ENCODE peak calls at places on chromosome 15, in nine cellular contexts. F, X, J, A, E, Z, K, H and S are unnamed samples.

GRCh38 chr15:31328999-31329639 is 2.5 kb downstream of the KLF13 start:
- DNase-seq in F (no peak), X (no peak), J (no peak), A (no peak), E (no peak), Z (no peak), K (peak; percentile 59), H (peak; percentile 28), S (no peak)

GRCh38 chr15:74378853-74379252 is 11.4 kb upstream of the CYP11A1 start:
- DNase-seq in F (no peak), X (no peak), J (no peak), A (no peak), E (no peak), Z (no peak), K (no peak), H (no peak), S (no peak)

GRCh38 chr15:89812126-89812846 is 2.4 kb downstream of the ANPEP start:
- DNase-seq in F (no peak), X (no peak), J (no peak), A (no peak), E (no peak), Z (no peak), K (no peak), H (no peak), S (no peak)

GRCh38 chr15:58852347-58852746 is 81.1 kb downstream of the SLTM start:
- DNase-seq in F (no peak), X (no peak), J (no peak), A (no peak), E (no peak), Z (no peak), K (no peak), H (no peak), S (no peak)

GRCh38 chr15:87498545-87498944 is 758.0 kb downstream of the NTRK3 start:
- DNase-seq in F (no peak), X (no peak), J (peak; percentile 16), A (no peak), E (no peak), Z (no peak), K (no peak), H (no peak), S (no peak)

GRCh38 chr15:29435811-29436210 is 166.2 kb upstream of the NSMCE3 start:
- DNase-seq in F (no peak), X (no peak), J (peak; percentile 10), A (no peak), E (no peak), Z (no peak), K (no peak), H (no peak), S (no peak)

GRCh38 chr15:78035319-78035718 is 42.2 kb downstream of the TBC1D2B start:
- DNase-seq in F (no peak), X (no peak), J (no peak), A (no peak), E (no peak), Z (no peak), K (no peak), H (no peak), S (no peak)

GRCh38 chr15:58696740-58697139 is 52.8 kb downstream of the ADAM10 start:
- DNase-seq in F (no peak), X (no peak), J (no peak), A (no peak), E (no peak), Z (no peak), K (no peak), H (no peak), S (no peak)

GRCh38 chr15:90294601-90295269 is 29.3 kb downstream of the NGRN start:
- DNase-seq in F (no peak), X (no peak), J (no peak), A (no peak), E (no peak), Z (no peak), K (no peak), H (peak; percentile 77), S (no peak)

GRCh38 chr15:49255966-49256759 is 86.1 kb downstream of the GALK2 start:
- DNase-seq in F (no peak), X (no peak), J (no peak), A (no peak), E (no peak), Z (no peak), K (no peak), H (peak; percentile 49), S (peak; percentile 35)

GRCh38 chr15:34789326-34789725 is 6.0 kb downstream of the ACTC1 start:
- DNase-seq in F (no peak), X (no peak), J (no peak), A (no peak), E (no peak), Z (no peak), K (no peak), H (no peak), S (no peak)

GRCh38 chr15:43209059-43209824 is 11.6 kb downstream of the EPB42 start:
- DNase-seq in F (no peak), X (no peak), J (no peak), A (no peak), E (no peak), Z (no peak), K (no peak), H (no peak), S (no peak)

GRCh38 chr15:46304320-46304719 is 669.5 kb downstream of the SQOR start:
- DNase-seq in F (no peak), X (no peak), J (no peak), A (no peak), E (no peak), Z (no peak), K (no peak), H (peak; percentile 8), S (no peak)

GRCh38 chr15:87287156-87287555 is 969.4 kb downstream of the NTRK3 start:
- DNase-seq in F (peak; percentile 72), X (no peak), J (peak; percentile 79), A (no peak), E (no peak), Z (no peak), K (no peak), H (no peak), S (no peak)

GRCh38 chr15:40809051-40809450 is 1.8 kb upstream of the DNAJC17 start:
- DNase-seq in F (no peak), X (no peak), J (no peak), A (no peak), E (no peak), Z (no peak), K (no peak), H (no peak), S (no peak)

GRCh38 chr15:57698243-57698642 is 8.3 kb upstream of the POLR2M start:
- DNase-seq in F (no peak), X (no peak), J (no peak), A (no peak), E (no peak), Z (no peak), K (no peak), H (no peak), S (no peak)

GRCh38 chr15:91853501-91853967 is at the start of gene SLCO3A1:
- DNase-seq in F (no peak), X (peak; percentile 44), J (no peak), A (peak; percentile 80), E (no peak), Z (peak; percentile 45), K (peak; percentile 79), H (peak; percentile 64), S (no peak)

GRCh38 chr15:70156781-70157261 is 59.1 kb upstream of the TLE3 start:
- DNase-seq in F (no peak), X (peak; percentile 20), J (no peak), A (peak; percentile 16), E (no peak), Z (no peak), K (peak; percentile 73), H (peak; percentile 36), S (no peak)

GRCh38 chr15:96947830-96948229 is 617.3 kb downstream of the NR2F2 start:
- DNase-seq in F (no peak), X (no peak), J (no peak), A (no peak), E (no peak), Z (no peak), K (no peak), H (no peak), S (no peak)

GRCh38 chr15:74790080-74790916 is 8.4 kb downstream of the CSK start:
- DNase-seq in F (no peak), X (peak; percentile 78), J (no peak), A (peak; percentile 75), E (peak; percentile 69), Z (no peak), K (peak; percentile 92), H (no peak), S (no peak)

GRCh38 chr15:34837246-34838016 is 42.1 kb upstream of the ACTC1 start:
- DNase-seq in F (peak; percentile 25), X (no peak), J (no peak), A (no peak), E (no peak), Z (no peak), K (no peak), H (no peak), S (no peak)

GRCh38 chr15:55894406-55894965 is 98.9 kb downstream of the NEDD4 start:
- DNase-seq in F (no peak), X (no peak), J (no peak), A (no peak), E (no peak), Z (no peak), K (no peak), H (no peak), S (no peak)

GRCh38 chr15:35330921-35331320 is 215.0 kb downstream of the DPH6 start:
- DNase-seq in F (no peak), X (no peak), J (no peak), A (no peak), E (no peak), Z (no peak), K (no peak), H (no peak), S (no peak)

GRCh38 chr15:62887113-62887570 is 155.4 kb upstream of the TPM1 start:
- DNase-seq in F (no peak), X (no peak), J (no peak), A (peak; percentile 21), E (no peak), Z (no peak), K (no peak), H (peak; percentile 5), S (no peak)

GRCh38 chr15:27449940-27450339 is 479.0 kb downstream of the GABRG3 start:
- DNase-seq in F (no peak), X (peak; percentile 47), J (no peak), A (no peak), E (no peak), Z (no peak), K (no peak), H (no peak), S (no peak)

GRCh38 chr15:101429191-101429590 is 60.3 kb downstream of the PCSK6 start:
- DNase-seq in F (no peak), X (no peak), J (no peak), A (no peak), E (no peak), Z (no peak), K (no peak), H (no peak), S (no peak)

GRCh38 chr15:91861223-91861622 is 7.7 kb downstream of the SLCO3A1 start:
- DNase-seq in F (no peak), X (no peak), J (no peak), A (peak; percentile 30), E (no peak), Z (no peak), K (no peak), H (no peak), S (no peak)

GRCh38 chr15:70892002-70892911 is at the start of the genes LRRC49 and THAP10:
- DNase-seq in F (peak; percentile 93), X (peak; percentile 95), J (peak; percentile 77), A (peak; percentile 90), E (peak; percentile 65), Z (peak; percentile 68), K (peak; percentile 92), H (peak; percentile 97), S (peak; percentile 79)

GRCh38 chr15:92637621-92638020 is 18.0 kb downstream of the FAM174B start:
- DNase-seq in F (no peak), X (no peak), J (no peak), A (no peak), E (no peak), Z (no peak), K (peak; percentile 47), H (no peak), S (no peak)

GRCh38 chr15:70867911-70868467 is 14.0 kb upstream of the LARP6 start:
- DNase-seq in F (no peak), X (no peak), J (no peak), A (peak; percentile 74), E (no peak), Z (no peak), K (peak; percentile 70), H (no peak), S (no peak)

GRCh38 chr15:73809728-73810501 is 56.8 kb upstream of the INSYN1 start:
- DNase-seq in F (no peak), X (peak; percentile 75), J (no peak), A (peak; percentile 4), E (no peak), Z (no peak), K (no peak), H (no peak), S (no peak)